ENCODE peak calls at places on chromosomes 1 and 21, in six cellular contexts. Z, J, S, M, V and R are unnamed samples.

GRCh38 chr1:198187973-198188588 is 31.3 kb downstream of the NEK7 start:
- DNase-seq in M (peak), S (no peak), J (no peak), Z (peak), V (no peak), R (no peak)

GRCh38 chr1:209220048-209220524 is 363.4 kb upstream of the CAMK1G start:
- DNase-seq in S (no peak), J (no peak), M (no peak), Z (no peak), V (no peak), R (no peak)

GRCh38 chr1:15154480-15155036 is 1.0 kb downstream of the TMEM51 start:
- DNase-seq in S (no peak), J (no peak), V (no peak), Z (peak), M (no peak), R (no peak)

GRCh38 chr1:213689260-213689659 is 298.5 kb upstream of the PROX1 start:
- DNase-seq in M (no peak), S (no peak), V (no peak), J (no peak), Z (no peak), R (no peak)

GRCh38 chr1:48870596-48870995 is 93.9 kb upstream of the BEND5 start:
- DNase-seq in S (no peak), V (no peak), J (no peak), M (no peak), Z (no peak), R (no peak)

GRCh38 chr1:233281711-233282581 is 13.6 kb downstream of the PCNX2 start:
- DNase-seq in Z (peak), M (no peak), S (no peak), J (peak), V (no peak), R (no peak)

GRCh38 chr1:226632922-226633351 is 84.4 kb downstream of the STUM start:
- DNase-seq in J (no peak), V (no peak), M (peak), Z (no peak), S (no peak), R (peak)

GRCh38 chr1:82260051-82260450 is 459.3 kb downstream of the ADGRL2 start:
- DNase-seq in S (no peak), M (no peak), Z (no peak), J (no peak), V (no peak), R (no peak)

GRCh38 chr1:221567859-221568507 is 173.9 kb downstream of the DUSP10 start:
- DNase-seq in V (no peak), Z (no peak), M (no peak), J (no peak), S (no peak), R (no peak)

GRCh38 chr1:48878191-48878940 is 101.7 kb upstream of the BEND5 start:
- DNase-seq in Z (peak), V (no peak), J (peak), M (no peak), S (no peak), R (no peak)

GRCh38 chr1:175314300-175314699 is 121.7 kb upstream of the KIAA0040 start:
- DNase-seq in M (no peak), V (no peak), Z (no peak), S (no peak), J (no peak), R (no peak)

GRCh38 chr1:190328361-190328760 is 149.3 kb downstream of the BRINP3 start:
- DNase-seq in V (no peak), M (no peak), J (peak), S (no peak), Z (peak), R (no peak)

GRCh38 chr1:110209715-110210603 is at the start of gene KCNC4:
- DNase-seq in Z (peak), J (peak), V (peak), M (peak), S (peak), R (peak)

GRCh38 chr1:45876000-45876399 is 72.6 kb downstream of the MAST2 start:
- DNase-seq in V (no peak), M (no peak), S (no peak), Z (no peak), J (no peak), R (no peak)

GRCh38 chr1:203691454-203691853 is 64.8 kb downstream of the ATP2B4 start:
- DNase-seq in J (no peak), V (no peak), S (no peak), M (no peak), Z (no peak), R (no peak)

GRCh38 chr21:31895069-31895851 is 22.4 kb downstream of the HUNK start:
- DNase-seq in M (no peak), S (no peak), V (no peak), Z (peak), J (no peak), R (no peak)

GRCh38 chr1:185388346-185388745 is 71.3 kb upstream of the IVNS1ABP start:
- DNase-seq in V (no peak), S (no peak), M (no peak), J (no peak), Z (no peak), R (no peak)

GRCh38 chr1:29227511-29227910 is 3.2 kb downstream of the MECR start:
- DNase-seq in V (no peak), S (no peak), J (no peak), Z (no peak), M (no peak), R (no peak)

GRCh38 chr1:29234471-29234870 is 1.9 kb upstream of the PTPRU start:
- DNase-seq in J (no peak), V (no peak), M (no peak), Z (no peak), S (no peak), R (no peak)

GRCh38 chr1:29233693-29234092 is 2.6 kb upstream of the PTPRU start:
- DNase-seq in M (no peak), Z (no peak), S (no peak), V (no peak), J (no peak), R (no peak)

GRCh38 chr1:29230204-29230552 is 556 bp downstream of the MECR start:
- DNase-seq in V (no peak), J (no peak), S (no peak), Z (no peak), M (no peak), R (no peak)

DNA sequence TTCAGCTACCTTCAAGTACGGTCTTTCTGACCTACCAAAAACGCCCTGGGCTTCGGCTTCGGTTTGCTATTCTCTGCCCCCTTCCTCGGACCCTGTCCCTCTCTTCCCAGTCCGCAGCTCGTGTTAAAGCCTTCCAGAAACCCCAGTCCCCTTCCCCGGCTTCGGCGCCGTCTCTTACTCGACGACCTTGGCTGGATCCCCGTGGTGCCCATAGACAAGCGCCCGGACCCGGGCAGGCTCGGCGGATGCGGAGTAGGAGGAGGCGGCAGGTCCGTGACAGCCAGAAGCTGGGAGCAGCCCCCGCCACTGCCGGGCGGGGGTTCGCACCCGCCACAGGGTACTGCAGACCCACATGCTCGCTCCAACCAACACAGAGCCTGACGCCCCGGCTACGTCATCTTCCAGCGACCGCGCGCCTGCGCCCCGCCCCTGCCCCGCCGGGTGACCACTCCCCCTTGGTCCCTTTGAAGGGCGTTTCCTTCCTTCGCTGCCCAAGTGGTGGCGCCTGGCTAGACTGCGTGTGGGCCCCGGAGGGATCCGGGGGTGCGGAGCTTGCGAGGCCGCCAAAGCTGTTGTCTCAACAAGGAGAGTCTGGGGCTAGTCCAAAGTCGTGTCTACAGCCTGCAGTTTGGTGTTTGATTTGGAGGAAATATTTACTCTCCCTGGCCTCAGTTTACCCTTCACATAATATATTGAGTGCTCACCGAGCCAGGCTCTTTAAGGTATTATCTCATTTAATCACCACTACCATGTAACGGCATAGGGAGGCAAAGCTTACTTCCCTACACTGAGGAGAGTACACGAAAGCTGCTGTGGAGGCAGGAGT is at the start of gene MECR:
- DNase-seq in V (peak), Z (peak), M (peak), J (peak), S (peak), R (peak)
- TF ChIP-seq CTCF in V (peak), Z (peak), M (no peak), J (no peak), S (no peak), R (no peak)

GRCh38 chr1:38817958-38818705 is 41.4 kb downstream of the RRAGC start:
- DNase-seq in J (no peak), V (no peak), Z (no peak), M (peak), S (no peak), R (peak)
- TF ChIP-seq CTCF in J (peak), V (peak), Z (peak), M (peak), S (peak), R (no peak)

DNA sequence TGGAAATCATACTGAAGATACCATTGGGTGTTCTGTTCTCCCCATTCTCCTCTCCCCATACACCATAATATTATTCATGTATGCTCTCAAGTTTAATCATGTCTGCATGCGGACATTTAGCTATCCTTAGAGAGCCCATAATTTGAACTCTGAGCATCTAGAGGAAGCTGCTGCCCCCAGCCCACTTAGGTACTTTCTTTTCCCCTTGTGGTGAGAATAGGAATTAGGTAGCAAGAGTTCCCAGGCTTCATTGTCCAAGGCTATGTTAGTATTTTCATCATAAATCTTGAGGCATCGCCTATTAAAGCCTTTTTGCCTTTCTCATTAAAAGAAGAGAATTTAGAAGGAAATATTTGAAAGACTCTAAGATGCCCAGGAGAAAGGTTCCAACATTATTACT is 96.3 kb downstream of the ROR1 start:
- DNase-seq in Z (no peak), S (no peak), V (no peak), M (no peak), J (no peak), R (no peak)
- TF ChIP-seq CTCF in Z (no peak), S (no peak), V (peak), M (no peak), J (no peak), R (no peak)

GRCh38 chr1:3660704-3661103 is 8.4 kb downstream of the TP73 start:
- DNase-seq in Z (no peak), M (no peak), J (no peak), V (no peak), S (no peak), R (no peak)

GRCh38 chr1:3662080-3662671 is 9.9 kb downstream of the TP73 start:
- DNase-seq in M (no peak), S (no peak), J (no peak), V (no peak), Z (no peak), R (no peak)

GRCh38 chr1:3661631-3662030 is 9.3 kb downstream of the TP73 start:
- DNase-seq in Z (no peak), S (no peak), M (no peak), V (no peak), J (no peak), R (no peak)

GRCh38 chr1:3664700-3665375 is 12.5 kb downstream of the TP73 start:
- DNase-seq in V (no peak), S (no peak), J (no peak), M (no peak), Z (no peak), R (no peak)

DNA sequence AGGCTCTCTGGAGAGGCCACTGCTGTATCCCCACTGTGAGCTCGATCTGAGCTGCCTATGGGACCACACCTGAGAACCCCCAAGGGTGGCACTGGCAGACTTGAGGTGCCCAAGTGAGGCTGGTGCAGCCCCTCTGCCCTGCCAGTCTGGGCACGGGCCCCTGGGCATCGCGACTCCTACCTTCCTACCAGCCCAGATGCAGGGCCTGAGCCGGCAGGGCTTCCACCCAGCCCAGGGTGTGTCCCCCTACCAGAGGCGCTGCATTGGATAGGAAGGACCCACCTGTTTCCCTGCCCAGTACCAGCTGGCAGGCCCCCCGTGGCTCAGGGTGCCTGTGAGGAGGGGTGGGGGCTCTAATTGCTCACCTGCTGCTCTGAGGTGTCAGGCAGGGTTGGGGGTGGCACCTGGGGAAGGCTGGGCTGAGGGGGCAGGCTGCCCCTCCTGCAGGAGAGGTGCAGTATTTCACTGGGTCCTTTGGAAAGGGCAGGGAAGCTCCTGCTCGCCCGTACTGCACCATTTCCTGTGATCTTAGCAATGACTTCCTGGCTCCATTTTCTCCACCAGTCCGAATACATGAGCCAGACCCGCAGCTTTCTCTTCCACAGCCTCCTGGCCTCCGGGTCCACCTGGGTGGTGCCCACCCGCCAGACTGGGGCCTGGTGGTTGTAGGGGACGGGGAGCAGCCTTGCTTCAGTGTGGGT is 11.8 kb downstream of the TP73 start:
- DNase-seq in Z (no peak), M (no peak), J (no peak), V (no peak), S (no peak), R (no peak)
- TF ChIP-seq CTCF in Z (no peak), M (no peak), J (no peak), V (no peak), S (no peak), R (no peak)

GRCh38 chr21:46620846-46621245 is 14.6 kb upstream of the PRMT2 start:
- DNase-seq in J (no peak), M (no peak), Z (no peak), S (no peak), V (no peak), R (no peak)

GRCh38 chr21:46619846-46620245 is 15.0 kb upstream of the S100B start:
- DNase-seq in J (no peak), Z (peak), S (no peak), V (no peak), M (no peak), R (no peak)

GRCh38 chr21:46616656-46617055 is 11.8 kb upstream of the S100B start:
- DNase-seq in S (no peak), Z (no peak), V (no peak), J (no peak), M (no peak), R (no peak)

GRCh38 chr21:46618738-46619369 is 14.0 kb upstream of the S100B start:
- DNase-seq in J (no peak), Z (peak), M (no peak), V (no peak), S (no peak), R (no peak)

GRCh38 chr21:46617267-46618051 is 12.6 kb upstream of the S100B start:
- DNase-seq in S (no peak), V (no peak), J (peak), M (no peak), Z (peak), R (no peak)
- TF ChIP-seq CTCF in S (no peak), V (no peak), J (no peak), M (no peak), Z (no peak), R (no peak)

GRCh38 chr21:39714331-39714730 is 30.7 kb upstream of the IGSF5 start:
- DNase-seq in Z (no peak), J (no peak), M (no peak), V (no peak), S (no peak), R (no peak)

GRCh38 chr21:39712976-39713375 is 32.0 kb upstream of the IGSF5 start:
- DNase-seq in Z (no peak), M (no peak), V (no peak), J (no peak), S (no peak), R (no peak)

GRCh38 chr21:39713905-39714304 is 31.1 kb upstream of the IGSF5 start:
- DNase-seq in M (no peak), S (no peak), Z (peak), V (no peak), J (no peak), R (no peak)

GRCh38 chr21:39707316-39707715 is 37.7 kb upstream of the IGSF5 start:
- DNase-seq in S (no peak), M (no peak), V (no peak), Z (no peak), J (no peak), R (no peak)

DNA sequence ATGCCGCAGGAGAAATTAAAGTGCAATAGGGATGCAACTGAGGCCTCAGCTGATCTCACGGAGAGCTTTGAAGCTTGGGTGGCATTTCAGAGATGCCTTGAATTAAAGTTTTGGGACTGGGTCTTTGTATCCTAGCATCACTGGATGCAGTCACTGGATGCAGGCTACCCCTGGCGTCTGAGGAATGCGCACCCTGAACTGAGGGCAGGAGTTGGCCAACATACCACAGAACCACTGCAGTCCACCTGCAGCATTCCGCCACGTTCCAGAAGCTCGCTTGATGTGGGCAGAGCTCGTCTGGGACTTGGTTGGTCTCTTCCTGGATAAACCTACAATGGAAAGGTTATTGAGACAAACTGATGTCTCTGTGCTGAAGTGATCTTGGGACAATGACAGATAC is 34.1 kb upstream of the IGSF5 start:
- DNase-seq in Z (no peak), J (no peak), S (no peak), M (no peak), V (no peak), R (no peak)
- TF ChIP-seq CTCF in Z (no peak), J (no peak), S (no peak), M (no peak), V (no peak), R (no peak)

DNA sequence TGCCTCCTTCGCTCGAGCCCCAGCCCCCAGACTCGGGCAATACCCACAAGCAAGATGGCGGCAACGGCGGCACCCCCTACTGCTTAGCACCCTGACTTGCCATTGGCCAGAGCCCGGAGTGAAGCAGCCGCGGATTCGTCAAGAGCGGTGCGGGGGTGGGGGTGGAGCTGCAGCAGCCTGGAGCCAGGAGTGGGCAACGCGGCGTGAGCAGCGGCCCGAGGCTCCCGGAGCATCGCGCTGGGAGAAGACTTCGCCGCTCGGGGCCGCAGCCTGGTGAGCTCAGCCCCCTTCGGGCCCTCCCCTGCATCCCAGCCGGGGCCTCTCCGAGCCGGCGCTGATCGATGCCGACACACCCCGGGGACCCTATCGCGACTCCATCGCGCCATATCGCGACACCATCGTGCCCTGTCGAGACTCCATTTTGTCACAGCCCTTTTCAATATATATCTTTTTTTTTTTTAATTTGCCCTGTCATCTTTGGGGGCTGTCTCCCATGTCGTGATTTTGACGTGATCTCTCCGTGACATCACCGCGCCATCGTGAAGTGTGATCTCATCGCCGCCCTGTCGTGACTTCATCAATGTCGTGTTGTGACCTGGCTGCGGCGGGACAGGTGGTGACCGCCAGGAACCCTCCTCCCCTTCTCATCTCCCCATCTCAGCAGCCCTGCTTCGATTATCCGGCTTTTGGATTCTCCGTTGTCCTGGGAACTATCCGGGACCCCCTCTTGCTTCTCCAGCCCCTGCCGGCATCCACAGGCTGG is at the start of gene NCDN:
- DNase-seq in S (peak), Z (peak), V (peak), J (peak), M (peak), R (peak)
- TF ChIP-seq CTCF in S (no peak), Z (no peak), V (no peak), J (no peak), M (no peak), R (no peak)

DNA sequence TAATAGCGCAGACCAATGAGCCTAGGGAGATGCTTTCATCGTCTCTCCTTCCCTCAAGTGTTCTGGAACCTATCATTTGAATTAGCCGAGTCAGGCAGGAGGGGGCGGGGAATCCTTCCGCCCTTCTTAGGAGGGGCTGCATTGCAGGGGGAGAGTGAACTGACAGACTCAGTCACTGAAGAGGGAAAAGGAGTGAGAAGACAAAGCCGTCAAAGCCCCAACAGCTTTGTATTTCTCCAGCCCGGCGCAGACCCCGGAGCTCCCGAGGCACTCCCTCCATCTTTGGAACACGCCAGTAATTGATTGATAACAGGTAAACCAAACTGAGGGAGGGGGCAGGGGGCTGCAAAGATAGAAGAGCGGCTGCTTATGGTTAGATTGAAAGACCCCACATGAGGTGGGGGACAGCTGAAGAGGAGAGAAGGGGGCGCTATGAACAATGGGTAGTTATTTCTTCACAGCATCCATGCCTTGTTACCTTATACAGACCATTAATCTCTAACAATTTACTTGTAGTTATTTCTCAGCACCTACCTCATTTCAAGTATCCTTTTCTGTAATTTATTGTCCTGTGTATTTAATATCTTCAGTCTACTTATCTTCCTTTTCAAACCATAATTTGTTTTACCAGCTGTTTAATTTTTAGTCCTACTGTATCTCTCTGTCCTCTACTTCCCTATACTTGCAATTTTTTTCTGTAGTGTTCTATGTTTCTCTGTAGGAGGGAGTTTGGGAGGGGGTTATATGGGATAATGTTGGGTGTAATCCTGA is at the start of gene MLLT11:
- DNase-seq in J (peak), Z (peak), S (no peak), V (no peak), M (peak), R (no peak)
- TF ChIP-seq CTCF in J (no peak), Z (no peak), S (no peak), V (no peak), M (no peak), R (no peak)